ENCODE peak calls at places on chromosomes 12 and 14, in five cellular contexts. J, A, X, H and W are unnamed samples. For H3K4me1, the result is how much of the 10 kb centered on the place peaks cover.

GRCh38 chr14:22386924-22387775 is 201.9 kb downstream of the DAD1 start:
- DNase-seq in A (peak), X (peak), H (peak), J (no peak), W (peak)

GRCh38 chr14:104563191-104563741 is 16.3 kb upstream of the C14orf180 start:
- DNase-seq in J (no peak), A (no peak), H (no peak), X (no peak), W (no peak)

GRCh38 chr12:508795-509194 is 49.1 kb downstream of the B4GALNT3 start:
- DNase-seq in J (no peak), X (no peak), A (no peak), H (no peak), W (no peak)

GRCh38 chr14:54516709-54517108 is 7.0 kb downstream of the CGRRF1 start:
- DNase-seq in X (no peak), J (no peak), H (no peak), A (no peak), W (no peak)

GRCh38 chr12:128015276-128015675 is 251.7 kb upstream of the TMEM132C start:
- DNase-seq in H (no peak), X (no peak), J (no peak), A (no peak), W (no peak)

GRCh38 chr14:73789996-73790581 is 61.5 kb upstream of the PTGR2 start:
- DNase-seq in X (peak), A (peak), H (no peak), J (no peak), W (peak)

GRCh38 chr12:130973109-130973508 is 19.4 kb downstream of the ADGRD1 start:
- DNase-seq in A (no peak), J (no peak), H (no peak), X (no peak), W (no peak)

GRCh38 chr14:101643651-101644050 is 82.4 kb downstream of the DIO3 start:
- DNase-seq in A (no peak), X (no peak), J (no peak), H (no peak), W (no peak)

GRCh38 chr14:68563256-68564131 is 229.4 kb downstream of the ZFP36L1 start:
- DNase-seq in A (peak), X (peak), H (no peak), J (no peak), W (peak)

GRCh38 chr14:48027115-48027514 is 351.7 kb upstream of the MDGA2 start:
- DNase-seq in H (no peak), J (no peak), X (no peak), A (no peak), W (no peak)

GRCh38 chr14:19771895-19772430 is 1.3 kb upstream of the OR4M1 start:
- DNase-seq in J (no peak), A (no peak), H (no peak), X (no peak), W (no peak)

GRCh38 chr12:49827351-49828099 is 688 bp downstream of the NCKAP5L start:
- DNase-seq in X (peak), A (peak), J (peak), H (no peak), W (peak)

GRCh38 chr14:73903028-73903427 is 16.4 kb downstream of the ZNF410 start:
- DNase-seq in J (no peak), A (peak), H (no peak), X (no peak), W (no peak)

GRCh38 chr14:57085801-57086200 is 182.9 kb downstream of the EXOC5 start:
- DNase-seq in H (no peak), J (no peak), A (no peak), X (peak), W (no peak)

GRCh38 chr14:100849432-100849831 is 23.5 kb downstream of the MEG3 start:
- DNase-seq in A (peak), J (no peak), H (no peak), X (no peak), W (no peak)

GRCh38 chr14:24296341-24297157 is 3.0 kb downstream of the DHRS1 start:
- DNase-seq in H (peak), X (peak), J (peak), A (peak), W (peak)

GRCh38 chr14:104913413-104913812 is 11.3 kb upstream of the PLD4 start:
- DNase-seq in H (no peak), A (no peak), J (no peak), X (no peak), W (no peak)

GRCh38 chr12:111409403-111410228 is 3.9 kb downstream of the SH2B3 start:
- DNase-seq in J (no peak), X (peak), H (no peak), A (peak), W (peak)

GRCh38 chr12:111412830-111413441 is 7.2 kb downstream of the SH2B3 start:
- DNase-seq in A (no peak), J (no peak), H (no peak), X (no peak), W (no peak)

GRCh38 chr12:111410229-111411186 is 4.8 kb downstream of the SH2B3 start:
- DNase-seq in A (no peak), J (no peak), X (no peak), H (no peak), W (peak)

GRCh38 chr12:111412007-111412829 is 6.5 kb downstream of the SH2B3 start:
- DNase-seq in J (peak), H (no peak), X (no peak), A (no peak), W (peak)

GRCh38 chr12:111411187-111411764 is 5.6 kb downstream of the SH2B3 start:
- DNase-seq in J (no peak), X (no peak), A (no peak), H (no peak), W (no peak)
- H3K4me1 ChIP-seq in J (half or more), X (under half), A (under half), H (half or more), W (half or more)

DNA sequence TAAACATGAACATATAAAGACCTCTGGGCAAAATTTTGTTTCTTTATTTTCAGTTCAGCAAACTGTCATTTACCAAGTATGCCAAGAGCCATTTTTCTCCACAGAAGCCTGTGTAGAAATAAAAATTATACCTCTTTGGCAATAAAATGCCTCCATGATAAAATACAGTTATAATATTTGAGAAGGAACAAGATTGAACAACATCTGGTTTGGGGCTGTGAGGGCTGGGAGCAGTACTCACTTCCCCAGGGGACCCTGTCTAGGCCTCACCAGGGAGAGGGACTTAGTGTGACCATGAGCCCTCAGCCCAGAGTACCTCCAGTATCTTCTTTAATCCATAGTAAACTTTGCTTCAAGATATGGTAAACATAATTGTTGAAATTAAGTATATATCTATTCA is 65.1 kb downstream of the DAAM1 start:
- DNase-seq in A (no peak), J (no peak), X (no peak), H (no peak), W (no peak)
- H3K4me1 ChIP-seq in A (under half), J (under half), X (under half), H (under half), W (half or more)

GRCh38 chr14:93916476-93916875 is 10.7 kb upstream of the FAM181A start:
- DNase-seq in J (no peak), H (no peak), A (no peak), X (no peak), W (no peak)
- H3K4me1 ChIP-seq in J (under half), H (under half), A (under half), X (under half), W (under half)

GRCh38 chr12:79678306-79678705 is 12.5 kb downstream of the PAWR start:
- DNase-seq in J (no peak), H (no peak), A (no peak), X (peak), W (no peak)
- H3K4me1 ChIP-seq in J (under half), H (under half), A (under half), X (under half), W (under half)

GRCh38 chr12:27588786-27589185 is 64.8 kb downstream of the PPFIBP1 start:
- DNase-seq in H (no peak), J (no peak), A (no peak), X (peak), W (no peak)

GRCh38 chr12:27592548-27592947 is 68.5 kb downstream of the PPFIBP1 start:
- DNase-seq in X (peak), H (no peak), J (no peak), A (peak), W (peak)

GRCh38 chr12:27585739-27586265 is 61.8 kb downstream of the PPFIBP1 start:
- DNase-seq in J (no peak), X (no peak), H (no peak), A (no peak), W (no peak)

GRCh38 chr12:27593266-27593665 is 69.3 kb downstream of the PPFIBP1 start:
- DNase-seq in X (peak), J (no peak), A (no peak), H (no peak), W (no peak)

GRCh38 chr12:27589419-27589818 is 65.4 kb downstream of the PPFIBP1 start:
- DNase-seq in J (no peak), X (peak), H (no peak), A (no peak), W (no peak)
- H3K4me1 ChIP-seq in J (under half), X (half or more), H (under half), A (under half), W (half or more)

GRCh38 chr12:114406326-114407033 is 536 bp upstream of the TBX5 start:
- DNase-seq in A (peak), X (no peak), H (no peak), J (no peak), W (no peak)
- H3K4me1 ChIP-seq in A (under half), X (under half), H (under half), J (under half), W (under half)